ENCODE peak calls at places on chromosome 17, in six cellular contexts. Y is cardiac fibroblast, T is AG04449, N is astrocyte of the spinal cord, L is HFF-Myc, Z is activated T-cell treated with anti-CD3 and anti-CD28 coated beads for 4 hours. X is an unnamed sample.

GRCh38 chr17:76076100-76076764 is 1.7 kb downstream of the GALR2 start:
- DNase-seq in Y (no peak), T (no peak), N (no peak), L (no peak), Z (no peak), X (no peak)

GRCh38 chr17:5527647-5528250 is 41.4 kb downstream of the MIS12 start:
- DNase-seq in Y (no peak), T (no peak), N (no peak), L (no peak), Z (no peak), X (no peak)

GRCh38 chr17:22515599-22515998 is 823.3 kb downstream of the KCNJ18 start:
- DNase-seq in Y (no peak), T (no peak), N (no peak), L (no peak), Z (no peak), X (no peak)

GRCh38 chr17:8583954-8584353 is 46.6 kb downstream of the MYH10 start:
- DNase-seq in Y (no peak), T (no peak), N (no peak), L (no peak), Z (no peak), X (no peak)

GRCh38 chr17:78645421-78646295 is 68.5 kb upstream of the DNAH17 start:
- DNase-seq in Y (peak; percentile 58), T (no peak), N (peak; percentile 8), L (no peak), Z (peak; percentile 51), X (peak; percentile 88)

GRCh38 chr17:78780335-78780734 is 1.7 kb downstream of the CYTH1 start:
- DNase-seq in Y (no peak), T (no peak), N (no peak), L (no peak), Z (no peak), X (no peak)

GRCh38 chr17:9237661-9238301 is 216.5 kb downstream of the NTN1 start:
- DNase-seq in Y (no peak), T (no peak), N (no peak), L (no peak), Z (no peak), X (no peak)

GRCh38 chr17:82765357-82765756 is 13.5 kb downstream of the TBCD start:
- DNase-seq in Y (no peak), T (no peak), N (no peak), L (no peak), Z (no peak), X (no peak)

GRCh38 chr17:4583796-4584124 is 569 bp upstream of the SMTNL2 start:
- DNase-seq in Y (peak; percentile 25), T (no peak), N (no peak), L (no peak), Z (no peak), X (no peak)

GRCh38 chr17:76026714-76027158 is 370 bp downstream of the EVPL start:
- DNase-seq in Y (no peak), T (no peak), N (no peak), L (no peak), Z (no peak), X (no peak)

GRCh38 chr17:68544521-68544920 is 32.3 kb downstream of the PRKAR1A start:
- DNase-seq in Y (no peak), T (no peak), N (no peak), L (no peak), Z (no peak), X (no peak)

X was measured in right atrium auricular region.